ENCODE peak calls at places on chromosome 22, in four cellular contexts. G is Peyer's patch, D is MM.1S, T is AG04450. N is an unnamed sample.

GRCh38 chr22:33035276-33035863 is 22.8 kb downstream of the SYN3 start:
- DNase-seq in G (no peak), D (no peak), T (no peak), N (no peak)

GRCh38 chr22:46225631-46226030 is 24.5 kb downstream of the CDPF1 start:
- DNase-seq in T (no peak), D (no peak), G (no peak), N (no peak)

GRCh38 chr22:46107089-46107664 is 43.1 kb upstream of the PPARA start:
- DNase-seq in G (peak; percentile 78), D (no peak), T (no peak), N (no peak)

GRCh38 chr22:35380537-35381423 is at the start of gene HMOX1:
- DNase-seq in D (peak; percentile 88), G (peak; percentile 93), T (peak; percentile 76), N (peak; percentile 84)

GRCh38 chr22:49934891-49935557 is 16.6 kb downstream of the CRELD2 start:
- DNase-seq in G (peak; percentile 88), D (peak; percentile 79), T (no peak), N (peak; percentile 40)

GRCh38 chr22:35657571-35658312 is 9.5 kb downstream of the APOL6 start:
- DNase-seq in T (no peak), D (no peak), G (no peak), N (no peak)

GRCh38 chr22:32994046-32994827 is 63.9 kb downstream of the SYN3 start:
- DNase-seq in T (no peak), D (no peak), G (no peak), N (no peak)

GRCh38 chr22:38935023-38935422 is 22.4 kb upstream of the APOBEC3A start:
- DNase-seq in T (no peak), D (no peak), G (peak; percentile 99), N (no peak)

GRCh38 chr22:35862697-35863096 is 145.0 kb downstream of the APOL5 start:
- DNase-seq in T (no peak), G (no peak), D (no peak), N (no peak)

GRCh38 chr22:33726294-33726711 is 194.0 kb downstream of the LARGE1 start:
- DNase-seq in G (no peak), T (peak; percentile 59), D (no peak), N (peak; percentile 1)

GRCh38 chr22:22799561-22799960 is 88.1 kb upstream of the IGLL5 start:
- DNase-seq in T (no peak), D (no peak), G (peak; percentile 30), N (no peak)

GRCh38 chr22:25282671-25283561 is 63.5 kb downstream of the CRYBB2 start:
- DNase-seq in D (no peak), G (no peak), T (no peak), N (no peak)

GRCh38 chr22:49994361-49995058 is 18.1 kb downstream of the IL17REL start:
- DNase-seq in G (no peak), D (no peak), T (no peak), N (no peak)

GRCh38 chr22:31302021-31302420 is 9.7 kb upstream of the PIK3IP1 start:
- DNase-seq in G (no peak), T (no peak), D (no peak), N (no peak)

GRCh38 chr22:49848690-49849160 is 4.9 kb upstream of the ZBED4 start:
- DNase-seq in G (no peak), T (no peak), D (no peak), N (no peak)

GRCh38 chr22:49543876-49544275 is 283.8 kb downstream of the BRD1 start:
- DNase-seq in T (no peak), D (no peak), G (no peak), N (no peak)

GRCh38 chr22:27987557-27987956 is 68.5 kb upstream of the PITPNB start:
- DNase-seq in G (no peak), T (peak; percentile 75), D (no peak), N (peak; percentile 87)

GRCh38 chr22:27124336-27125023 is 467.1 kb downstream of the MIAT start:
- DNase-seq in D (no peak), T (no peak), G (no peak), N (no peak)

GRCh38 chr22:49093192-49093880 is 734.3 kb downstream of the BRD1 start:
- DNase-seq in T (no peak), D (no peak), G (no peak), N (no peak)

GRCh38 chr22:49046546-49047305 is 780.9 kb downstream of the BRD1 start:
- DNase-seq in T (no peak), D (peak; percentile 19), G (no peak), N (no peak)

GRCh38 chr22:17501679-17502285 is 61.5 kb upstream of the SLC25A18 start:
- DNase-seq in G (no peak), D (peak; percentile 79), T (peak; percentile 27), N (peak; percentile 73)

DNA sequence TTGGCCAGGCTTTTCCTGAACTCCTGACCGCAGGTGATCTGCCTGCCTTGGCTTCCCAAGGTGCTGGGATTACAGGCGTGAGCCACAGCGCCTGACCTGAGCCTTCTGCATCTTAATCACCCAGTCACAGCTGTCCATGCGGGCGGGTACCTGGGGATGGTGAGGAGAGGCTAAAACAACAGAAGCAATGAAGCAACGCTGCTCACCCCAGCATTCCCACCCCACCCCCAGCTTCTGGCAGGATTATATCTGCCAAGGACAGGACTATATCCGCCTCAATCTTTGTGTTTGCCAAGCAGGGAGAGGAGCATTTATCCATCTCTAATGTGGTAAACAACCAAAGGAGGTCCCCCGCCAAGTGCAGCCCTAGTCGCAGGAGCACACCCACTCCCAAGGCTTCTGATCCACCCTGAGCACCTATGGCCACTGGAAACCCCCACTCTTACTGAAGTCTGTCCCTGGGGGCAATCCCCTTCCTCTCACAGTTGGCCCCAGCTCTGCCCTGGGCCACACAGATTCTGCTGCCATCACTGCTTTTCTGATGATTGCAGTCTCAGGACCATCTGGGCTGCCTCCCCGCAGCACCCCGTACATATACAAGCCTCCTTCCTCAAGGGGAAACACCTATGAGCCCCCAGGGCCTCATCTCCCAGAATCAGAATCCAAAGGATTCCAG is 8.8 kb upstream of the LGALS2 start:
- DNase-seq in T (no peak), G (peak; percentile 71), D (no peak), N (no peak)
- H3K4me3 ChIP-seq in T (no peak overlapping the region), G (no peak overlapping the region), D (no peak overlapping the region), N (no peak overlapping the region)

GRCh38 chr22:24105661-24106060 is 75.6 kb upstream of the SUSD2 start:
- DNase-seq in T (no peak), G (no peak), D (no peak), N (no peak)

GRCh38 chr22:24106385-24107381 is 74.6 kb upstream of the SUSD2 start:
- DNase-seq in T (no peak), G (no peak), D (peak; percentile 54), N (no peak)

GRCh38 chr22:24108073-24108472 is 73.2 kb upstream of the SUSD2 start:
- DNase-seq in D (no peak), T (no peak), G (no peak), N (no peak)

GRCh38 chr22:24109649-24110048 is 71.6 kb upstream of the SUSD2 start:
- DNase-seq in G (no peak), D (no peak), T (no peak), N (no peak)

GRCh38 chr22:24107668-24108067 is 73.6 kb upstream of the SUSD2 start:
- DNase-seq in G (peak; percentile 62), D (no peak), T (peak; percentile 83), N (peak; percentile 87)
- TF ChIP-seq CTCF in G (no peak), D (no peak), T (peak; percentile 76), N (peak; percentile 54)

GRCh38 chr22:45071618-45072017 is 61.8 kb upstream of the PHF21B start:
- DNase-seq in D (no peak), G (no peak), T (no peak), N (no peak)

GRCh38 chr22:45069925-45070324 is 60.1 kb upstream of the PHF21B start:
- DNase-seq in D (no peak), G (no peak), T (no peak), N (no peak)

GRCh38 chr22:45067731-45068130 is 57.9 kb upstream of the PHF21B start:
- DNase-seq in D (no peak), G (no peak), T (no peak), N (no peak)

GRCh38 chr22:45073064-45073463 is 63.3 kb upstream of the PHF21B start:
- DNase-seq in G (no peak), T (no peak), D (no peak), N (no peak)

GRCh38 chr22:45072322-45072903 is 62.6 kb upstream of the PHF21B start:
- DNase-seq in D (no peak), G (no peak), T (no peak), N (peak; percentile 71)
- H3K4me3 ChIP-seq in D (no peak overlapping the region), G (no peak overlapping the region), T (no peak overlapping the region), N (no peak overlapping the region)

DNA sequence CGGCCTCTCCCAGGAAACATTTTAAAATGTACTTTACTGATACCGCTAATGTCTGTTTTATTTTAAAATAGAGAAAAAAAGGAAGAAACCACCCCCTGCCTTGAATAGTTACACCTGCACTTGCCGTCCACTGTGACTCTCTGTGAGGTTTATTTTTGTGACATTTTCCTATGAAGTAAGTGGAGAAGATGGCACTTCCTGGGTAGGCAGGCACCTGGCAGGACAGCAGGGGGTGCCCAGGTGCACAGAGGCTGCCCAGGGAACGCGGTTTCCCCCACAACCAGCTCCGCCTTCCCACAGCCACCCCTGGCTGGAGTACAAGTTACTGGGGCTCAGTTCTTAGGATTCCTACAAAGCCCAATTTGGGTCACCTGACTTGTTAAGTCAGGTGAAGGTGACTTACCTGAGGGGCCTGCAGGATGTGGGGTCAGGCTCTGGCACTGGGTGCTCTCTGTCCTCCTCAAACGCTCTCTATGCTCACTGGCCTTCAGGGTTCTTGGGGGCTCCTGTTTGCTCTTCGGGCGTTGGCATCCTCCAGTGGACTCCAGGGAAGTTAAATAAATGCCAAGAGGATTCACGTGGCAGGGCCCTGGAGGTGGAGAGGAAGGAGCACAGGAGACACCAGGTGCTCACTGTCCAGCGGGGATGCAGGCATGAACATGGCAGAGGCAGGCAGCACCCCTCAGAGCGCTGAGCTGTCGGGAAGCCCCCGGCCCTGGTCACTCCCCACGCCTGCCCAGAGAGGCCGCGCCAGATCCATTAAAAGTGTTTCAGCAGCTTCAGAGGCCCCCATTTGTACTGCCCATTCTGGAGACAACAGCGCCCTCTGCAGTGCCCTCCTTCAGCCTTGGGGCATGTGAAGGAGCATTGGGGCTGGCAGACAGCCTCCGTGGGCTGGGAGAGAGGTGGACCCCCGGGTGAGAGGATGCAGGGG is 1021.2 kb downstream of the TBC1D22A start:
- DNase-seq in D (no peak), T (no peak), G (no peak), N (no peak)
- TF ChIP-seq CTCF in D (no peak), T (no peak), G (no peak), N (no peak)

DNA sequence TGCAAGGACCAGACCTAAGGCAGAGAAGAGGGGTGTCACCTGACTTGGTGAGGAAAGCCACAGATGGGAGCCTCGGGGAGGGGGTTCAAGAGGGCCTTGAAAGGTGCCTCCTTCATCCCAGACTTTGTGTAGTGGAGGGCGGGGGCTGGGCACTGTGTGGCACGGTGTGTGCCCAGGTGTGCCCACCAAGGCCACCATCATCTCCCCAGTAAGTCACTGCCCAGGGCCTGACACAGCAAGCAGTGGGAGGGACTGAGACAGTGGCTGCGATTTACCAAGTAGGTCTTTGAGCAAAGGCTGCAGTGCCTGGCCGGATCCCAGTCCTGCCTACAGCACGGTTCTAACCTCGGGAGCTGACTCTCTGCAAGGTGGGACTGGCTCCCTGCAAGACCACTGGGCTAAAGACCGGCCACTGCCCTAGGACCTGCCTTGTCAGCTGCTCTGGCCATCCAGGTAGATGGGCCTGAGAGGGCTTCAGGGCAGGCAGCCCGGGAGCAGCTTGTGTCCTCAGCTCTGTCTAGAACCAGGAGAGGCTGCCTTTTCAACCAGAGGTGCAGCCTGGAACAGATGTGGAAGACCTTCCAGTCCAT is 1.4 kb downstream of the OSM start:
- DNase-seq in D (no peak), T (no peak), G (no peak), N (no peak)
- H3K4me3 ChIP-seq in D (no peak overlapping the region), T (no peak overlapping the region), G (no peak overlapping the region), N (no peak overlapping the region)

N was measured in astrocyte of the spinal cord.